ENCODE peak calls at places on chromosomes 13 and 19, in nine cellular contexts. One of them, this sample, is unnamed. For H3K4me1 and H3K9me3, the result is how much of the 10 kb centered on the place peaks cover.

GRCh38 chr13:106373304-106373988 is 162.0 kb downstream of the EFNB2 start:
- DNase-seq in DND-41: peak
- DNase-seq in left lung: no peak
- DNase-seq in neural progenitor cell: no peak
- DNase-seq in MM.1S: no peak
- DNase-seq in cardiac muscle cell: no peak
- DNase-seq in stomach: no peak
- DNase-seq in thoracic aorta: no peak
- DNase-seq in A549: no peak
- DNase-seq in this sample: no peak

GRCh38 chr13:94413545-94413944 is 65.9 kb downstream of the DCT start:
- DNase-seq in MM.1S: no peak
- DNase-seq in cardiac muscle cell: no peak
- DNase-seq in stomach: no peak
- DNase-seq in A549: no peak
- DNase-seq in neural progenitor cell: no peak
- DNase-seq in thoracic aorta: no peak
- DNase-seq in DND-41: no peak
- DNase-seq in left lung: no peak
- DNase-seq in this sample: no peak

GRCh38 chr19:3783660-3784584 is 2.3 kb downstream of the MATK start:
- DNase-seq in stomach: no peak
- DNase-seq in A549: no peak
- DNase-seq in left lung: peak
- DNase-seq in MM.1S: no peak
- DNase-seq in neural progenitor cell: peak
- DNase-seq in thoracic aorta: no peak
- DNase-seq in DND-41: no peak
- DNase-seq in cardiac muscle cell: no peak
- DNase-seq in this sample: no peak

GRCh38 chr19:48741222-48741999 is 1.0 kb upstream of the RASIP1 start:
- DNase-seq in cardiac muscle cell: peak
- DNase-seq in left lung: peak
- DNase-seq in MM.1S: no peak
- DNase-seq in neural progenitor cell: peak
- DNase-seq in A549: peak
- DNase-seq in stomach: peak
- DNase-seq in DND-41: peak
- DNase-seq in thoracic aorta: no peak
- DNase-seq in this sample: peak

GRCh38 chr19:6354098-6354674 is 7.1 kb upstream of the CLPP start:
- DNase-seq in A549: no peak
- DNase-seq in stomach: no peak
- DNase-seq in cardiac muscle cell: no peak
- DNase-seq in DND-41: no peak
- DNase-seq in left lung: peak
- DNase-seq in MM.1S: no peak
- DNase-seq in thoracic aorta: no peak
- DNase-seq in neural progenitor cell: no peak
- DNase-seq in this sample: no peak

GRCh38 chr13:107289540-107289939 is 721.6 kb upstream of the ARGLU1 start:
- DNase-seq in A549: no peak
- DNase-seq in neural progenitor cell: no peak
- DNase-seq in cardiac muscle cell: no peak
- DNase-seq in MM.1S: no peak
- DNase-seq in thoracic aorta: no peak
- DNase-seq in stomach: no peak
- DNase-seq in left lung: no peak
- DNase-seq in DND-41: no peak
- DNase-seq in this sample: no peak

GRCh38 chr13:28574617-28575142 is 79.8 kb upstream of the FLT1 start:
- DNase-seq in thoracic aorta: no peak
- DNase-seq in stomach: no peak
- DNase-seq in neural progenitor cell: no peak
- DNase-seq in MM.1S: no peak
- DNase-seq in cardiac muscle cell: no peak
- DNase-seq in left lung: no peak
- DNase-seq in A549: peak
- DNase-seq in DND-41: no peak
- DNase-seq in this sample: peak

GRCh38 chr19:19170053-19170945 is at the start of gene MEF2B:
- DNase-seq in neural progenitor cell: peak
- DNase-seq in stomach: peak
- DNase-seq in A549: no peak
- DNase-seq in MM.1S: peak
- DNase-seq in left lung: peak
- DNase-seq in thoracic aorta: no peak
- DNase-seq in DND-41: peak
- DNase-seq in cardiac muscle cell: peak
- DNase-seq in this sample: peak

GRCh38 chr19:47369923-47370625 is 21.0 kb downstream of the DHX34 start:
- DNase-seq in neural progenitor cell: no peak
- DNase-seq in cardiac muscle cell: no peak
- DNase-seq in MM.1S: no peak
- DNase-seq in stomach: no peak
- DNase-seq in thoracic aorta: no peak
- DNase-seq in left lung: peak
- DNase-seq in DND-41: no peak
- DNase-seq in A549: no peak
- DNase-seq in this sample: no peak

GRCh38 chr13:33467556-33467955 is 182.0 kb upstream of the STARD13 start:
- DNase-seq in stomach: no peak
- DNase-seq in DND-41: no peak
- DNase-seq in A549: no peak
- DNase-seq in thoracic aorta: no peak
- DNase-seq in MM.1S: no peak
- DNase-seq in cardiac muscle cell: no peak
- DNase-seq in left lung: no peak
- DNase-seq in neural progenitor cell: no peak
- DNase-seq in this sample: no peak

GRCh38 chr13:42574435-42575311 is 721 bp downstream of the TNFSF11 start:
- DNase-seq in neural progenitor cell: peak
- DNase-seq in thoracic aorta: no peak
- DNase-seq in cardiac muscle cell: no peak
- DNase-seq in DND-41: no peak
- DNase-seq in A549: no peak
- DNase-seq in left lung: peak
- DNase-seq in MM.1S: no peak
- DNase-seq in stomach: no peak
- DNase-seq in this sample: no peak

GRCh38 chr13:23701646-23702045 is 131.4 kb downstream of the TNFRSF19 start:
- DNase-seq in A549: no peak
- DNase-seq in MM.1S: no peak
- DNase-seq in neural progenitor cell: no peak
- DNase-seq in DND-41: no peak
- DNase-seq in cardiac muscle cell: no peak
- DNase-seq in thoracic aorta: no peak
- DNase-seq in left lung: peak
- DNase-seq in stomach: peak
- DNase-seq in this sample: no peak

DNA sequence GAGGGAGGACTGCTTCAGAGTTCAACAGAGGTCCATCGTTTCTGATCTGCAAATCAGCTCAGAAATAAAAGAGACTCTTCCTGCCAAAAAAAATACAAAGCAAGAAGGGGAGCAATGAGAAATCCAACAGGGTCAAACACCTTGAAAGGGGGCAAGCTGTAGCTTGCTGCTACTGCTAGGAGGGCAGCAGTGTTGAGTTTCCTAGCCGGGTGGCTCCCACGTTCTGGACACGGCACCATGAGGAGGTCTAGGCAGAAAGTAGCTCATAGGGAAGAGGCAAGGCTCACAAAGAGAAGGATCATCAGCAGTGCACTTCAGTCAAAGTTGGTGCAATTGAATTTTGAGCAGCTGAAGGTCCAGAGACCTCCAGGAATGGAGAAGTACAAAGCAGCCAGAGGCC is 75.3 kb downstream of the FOXO1 start:
- DNase-seq in A549: no peak
- DNase-seq in DND-41: no peak
- DNase-seq in left lung: no peak
- DNase-seq in stomach: no peak
- DNase-seq in cardiac muscle cell: no peak
- DNase-seq in thoracic aorta: no peak
- DNase-seq in neural progenitor cell: no peak
- DNase-seq in MM.1S: no peak
- DNase-seq in this sample: no peak
- H3K4me1 ChIP-seq in A549: under half
- H3K4me1 ChIP-seq in DND-41: under half
- H3K4me1 ChIP-seq in left lung: half or more
- H3K4me1 ChIP-seq in stomach: half or more
- H3K4me1 ChIP-seq in cardiac muscle cell: under half
- H3K4me1 ChIP-seq in thoracic aorta: under half
- H3K4me1 ChIP-seq in neural progenitor cell: under half
- H3K4me1 ChIP-seq in MM.1S: under half
- H3K4me1 ChIP-seq in this sample: half or more

GRCh38 chr13:113026391-113026910 is 57.4 kb downstream of the MCF2L start:
- DNase-seq in MM.1S: no peak
- DNase-seq in cardiac muscle cell: no peak
- DNase-seq in neural progenitor cell: no peak
- DNase-seq in stomach: no peak
- DNase-seq in DND-41: no peak
- DNase-seq in left lung: peak
- DNase-seq in A549: no peak
- DNase-seq in thoracic aorta: no peak
- DNase-seq in this sample: no peak
- H3K4me3 ChIP-seq in MM.1S: no peak
- H3K4me3 ChIP-seq in cardiac muscle cell: no peak
- H3K4me3 ChIP-seq in neural progenitor cell: no peak
- H3K4me3 ChIP-seq in stomach: no peak
- H3K4me3 ChIP-seq in DND-41: no peak
- H3K4me3 ChIP-seq in left lung: no peak
- H3K4me3 ChIP-seq in A549: no peak
- H3K4me3 ChIP-seq in thoracic aorta: no peak
- H3K4me3 ChIP-seq in this sample: no peak

GRCh38 chr19:33335446-33335845 is 33.1 kb upstream of the CEBPA start:
- DNase-seq in stomach: no peak
- DNase-seq in DND-41: no peak
- DNase-seq in neural progenitor cell: no peak
- DNase-seq in left lung: no peak
- DNase-seq in cardiac muscle cell: no peak
- DNase-seq in A549: no peak
- DNase-seq in MM.1S: no peak
- DNase-seq in thoracic aorta: no peak
- DNase-seq in this sample: no peak
- H3K9me3 ChIP-seq in stomach: under half
- H3K9me3 ChIP-seq in DND-41: under half
- H3K9me3 ChIP-seq in neural progenitor cell: under half
- H3K9me3 ChIP-seq in left lung: under half
- H3K9me3 ChIP-seq in cardiac muscle cell: under half
- H3K9me3 ChIP-seq in A549: under half
- H3K9me3 ChIP-seq in MM.1S: under half
- H3K9me3 ChIP-seq in thoracic aorta: under half
- H3K9me3 ChIP-seq in this sample: under half

DNA sequence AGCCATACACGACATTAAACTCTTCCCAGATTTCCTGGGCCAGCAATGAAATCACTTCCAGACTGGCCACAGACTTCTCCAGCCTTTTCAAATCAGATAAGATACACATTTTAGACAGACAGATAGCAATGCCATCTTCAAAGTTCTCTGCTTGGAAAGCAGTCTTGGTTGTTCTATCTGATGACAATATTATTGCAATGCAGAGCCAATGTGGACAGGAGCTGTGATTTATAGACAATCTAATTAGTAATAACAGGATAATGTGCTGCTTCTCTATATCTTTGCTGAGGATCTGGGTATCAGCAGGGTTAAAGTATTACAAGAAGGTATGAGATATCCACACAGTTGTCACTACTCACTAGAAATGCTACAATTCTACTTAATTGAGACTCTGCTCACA is 69.1 kb downstream of the COL4A1 start:
- DNase-seq in cardiac muscle cell: no peak
- DNase-seq in thoracic aorta: no peak
- DNase-seq in left lung: no peak
- DNase-seq in DND-41: no peak
- DNase-seq in A549: no peak
- DNase-seq in neural progenitor cell: no peak
- DNase-seq in stomach: no peak
- DNase-seq in MM.1S: no peak
- DNase-seq in this sample: no peak
- H3K4me1 ChIP-seq in cardiac muscle cell: under half
- H3K4me1 ChIP-seq in thoracic aorta: under half
- H3K4me1 ChIP-seq in left lung: under half
- H3K4me1 ChIP-seq in DND-41: under half
- H3K4me1 ChIP-seq in A549: under half
- H3K4me1 ChIP-seq in neural progenitor cell: under half
- H3K4me1 ChIP-seq in stomach: half or more
- H3K4me1 ChIP-seq in MM.1S: under half
- H3K4me1 ChIP-seq in this sample: under half

DNA sequence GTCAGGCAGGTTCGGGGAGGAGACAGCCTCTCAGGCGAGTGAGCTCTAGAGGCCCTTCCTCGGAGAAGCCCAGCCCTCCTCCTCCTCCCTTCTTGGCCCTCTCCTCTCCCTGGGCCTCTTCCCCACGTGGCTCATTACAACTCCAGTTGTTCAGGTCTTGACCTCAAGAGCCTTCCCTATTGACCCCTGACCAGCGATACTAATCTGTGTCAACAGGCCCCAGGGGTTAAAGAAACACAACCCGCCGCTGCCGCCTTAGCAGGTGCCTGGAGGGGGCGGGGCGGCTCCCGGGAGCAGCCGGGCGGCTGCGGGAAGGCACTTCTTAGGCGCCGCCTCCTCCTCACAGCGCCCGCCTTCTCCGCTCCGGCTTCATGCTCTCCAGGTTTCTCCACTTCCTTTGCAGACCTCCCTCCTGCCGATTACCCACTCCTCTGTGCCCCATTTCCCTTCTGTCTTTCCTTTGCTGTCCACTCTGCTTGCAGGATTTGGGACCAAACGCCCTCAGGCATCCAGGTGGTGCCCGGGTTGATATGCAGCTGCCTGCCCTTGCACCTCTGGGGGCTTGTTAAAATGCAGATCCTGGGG is 51.0 kb downstream of the LYL1 start:
- DNase-seq in DND-41: peak
- DNase-seq in A549: no peak
- DNase-seq in MM.1S: peak
- DNase-seq in thoracic aorta: no peak
- DNase-seq in cardiac muscle cell: peak
- DNase-seq in neural progenitor cell: peak
- DNase-seq in left lung: peak
- DNase-seq in stomach: peak
- DNase-seq in this sample: peak
- H3K4me3 ChIP-seq in DND-41: no peak
- H3K4me3 ChIP-seq in A549: no peak
- H3K4me3 ChIP-seq in MM.1S: peak
- H3K4me3 ChIP-seq in thoracic aorta: peak
- H3K4me3 ChIP-seq in cardiac muscle cell: no peak
- H3K4me3 ChIP-seq in neural progenitor cell: peak
- H3K4me3 ChIP-seq in left lung: no peak
- H3K4me3 ChIP-seq in stomach: peak
- H3K4me3 ChIP-seq in this sample: no peak